ENCODE peak calls at places on chromosomes 12 and 14, in ten cellular contexts. K, Y, D, S, J, O, A, L, I and G are unnamed samples. For H3K4me1, the result is how much of the 10 kb centered on the place peaks cover.

GRCh38 chr12:78951746-78952532 is 87.4 kb downstream of the SYT1 start:
- DNase-seq in K (no peak), Y (no peak), D (no peak), S (no peak), J (no peak), O (no peak), A (no peak), L (no peak), I (no peak), G (no peak)

GRCh38 chr12:2248901-2249381 is 196.2 kb downstream of the CACNA1C start:
- DNase-seq in K (no peak), Y (no peak), D (no peak), S (no peak), J (no peak), O (no peak), A (no peak), L (no peak), I (no peak), G (peak)

GRCh38 chr12:54932038-54932437 is 52.5 kb downstream of the TESPA1 start:
- DNase-seq in K (no peak), Y (no peak), D (no peak), S (no peak), J (no peak), O (no peak), A (no peak), L (no peak), I (no peak), G (no peak)

GRCh38 chr14:64841121-64841611 is 38.5 kb downstream of the SPTB start:
- DNase-seq in K (no peak), Y (peak), D (no peak), S (peak), J (no peak), O (no peak), A (no peak), L (peak), I (no peak), G (no peak)

GRCh38 chr14:99687284-99688209 is 3.4 kb downstream of the CYP46A1 start:
- DNase-seq in K (no peak), Y (peak), D (no peak), S (peak), J (no peak), O (peak), A (no peak), L (no peak), I (peak), G (no peak)

GRCh38 chr12:50589650-50590435 is 85.1 kb downstream of the DIP2B start:
- DNase-seq in K (no peak), Y (no peak), D (no peak), S (no peak), J (no peak), O (no peak), A (no peak), L (no peak), I (no peak), G (no peak)

GRCh38 chr14:68937790-68938514 is 41.1 kb downstream of the ACTN1 start:
- DNase-seq in K (peak), Y (peak), D (no peak), S (peak), J (no peak), O (peak), A (peak), L (no peak), I (peak), G (peak)

GRCh38 chr12:4858385-4858784 is 51.3 kb upstream of the KCNA1 start:
- DNase-seq in K (peak), Y (peak), D (no peak), S (peak), J (no peak), O (no peak), A (peak), L (no peak), I (peak), G (no peak)

GRCh38 chr14:69288001-69288771 is 28.2 kb downstream of the GALNT16 start:
- DNase-seq in K (no peak), Y (peak), D (no peak), S (peak), J (no peak), O (no peak), A (peak), L (peak), I (peak), G (peak)

GRCh38 chr14:22002860-22003284 is 329.3 kb upstream of the OR4E1 start:
- DNase-seq in K (no peak), Y (peak), D (no peak), S (peak), J (peak), O (no peak), A (no peak), L (peak), I (no peak), G (no peak)

DNA sequence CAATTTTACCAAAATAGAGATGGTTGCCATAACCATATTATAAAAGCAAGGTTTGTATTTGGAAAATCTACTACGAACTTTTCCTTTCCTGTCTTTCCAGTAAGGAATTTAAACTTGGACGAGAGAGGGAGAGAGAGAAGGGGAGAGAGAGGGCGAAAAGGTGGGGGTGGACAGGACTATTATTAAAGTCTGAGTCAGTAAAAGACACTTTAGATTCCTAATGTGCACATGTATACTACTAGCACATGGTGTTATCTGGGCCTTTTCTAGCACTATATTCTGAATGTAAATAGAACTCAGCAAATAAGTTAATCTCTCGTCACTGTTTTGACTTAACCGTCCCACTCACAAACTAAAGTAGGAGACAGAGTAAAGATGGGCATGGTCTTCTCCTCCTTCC is 30.4 kb upstream of the FBLN5 start:
- DNase-seq in K (no peak), Y (no peak), D (no peak), S (no peak), J (no peak), O (no peak), A (no peak), L (no peak), I (no peak), G (no peak)
- H3K27ac ChIP-seq in K (peak), Y (no peak), D (peak), S (no peak), J (no peak), O (peak), A (no peak), L (no peak), I (no peak), G (peak)

GRCh38 chr12:21607701-21608100 is 3.1 kb upstream of the GYS2 start:
- DNase-seq in K (no peak), Y (no peak), D (no peak), S (peak), J (no peak), O (no peak), A (no peak), L (no peak), I (no peak), G (no peak)
- H3K4me1 ChIP-seq in K (under half), Y (under half), D (under half), S (under half), J (under half), O (under half), A (under half), L (under half), I (under half), G (under half)

DNA sequence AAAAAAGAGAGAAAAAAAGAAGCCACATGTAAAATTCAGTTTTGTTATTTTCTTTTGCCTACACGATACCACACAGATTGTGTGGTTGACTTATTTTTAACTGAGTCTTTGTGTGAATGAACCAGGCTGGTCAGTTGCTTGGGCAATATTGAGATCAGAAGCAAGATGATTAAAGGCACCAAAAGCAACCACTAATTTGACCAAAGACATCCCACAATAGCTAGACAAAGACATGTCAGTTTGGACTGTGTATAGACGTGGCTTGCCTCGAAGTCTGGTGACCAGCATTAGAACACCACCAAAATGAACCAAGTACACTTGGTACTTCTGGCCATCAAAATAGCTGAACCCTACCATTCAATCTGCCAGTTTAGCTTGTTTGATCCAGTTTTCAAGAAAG is 340.6 kb upstream of the TBX3 start:
- DNase-seq in K (no peak), Y (no peak), D (no peak), S (no peak), J (no peak), O (no peak), A (no peak), L (no peak), I (no peak), G (no peak)
- H3K4me3 ChIP-seq in K (no peak), Y (no peak), D (no peak), S (no peak), J (no peak), O (no peak), A (no peak), L (no peak), I (no peak), G (no peak)

DNA sequence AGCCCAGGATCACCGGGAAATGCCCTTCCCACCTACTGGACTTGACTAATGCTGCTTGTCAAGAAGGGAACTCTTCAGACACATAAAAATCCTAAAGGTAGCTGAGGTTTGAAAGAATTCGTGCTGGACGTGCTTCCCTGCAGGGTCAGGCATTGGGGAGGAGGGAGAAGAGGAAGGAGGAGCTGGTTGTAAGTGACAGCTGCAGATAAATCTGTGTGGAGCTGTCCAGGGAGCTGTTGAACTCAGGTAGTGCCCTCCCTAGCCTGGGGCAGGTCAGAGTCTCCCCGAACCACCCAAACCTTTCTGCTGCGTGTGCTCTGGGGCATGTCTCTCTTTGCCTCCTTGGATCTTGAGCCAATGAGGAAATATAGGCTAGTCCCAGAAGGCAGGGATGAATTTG is 23.7 kb upstream of the FOS start:
- DNase-seq in K (no peak), Y (no peak), D (no peak), S (no peak), J (no peak), O (no peak), A (peak), L (no peak), I (no peak), G (no peak)
- H3K27ac ChIP-seq in K (peak), Y (no peak), D (no peak), S (no peak), J (no peak), O (no peak), A (peak), L (peak), I (peak), G (no peak)

DNA sequence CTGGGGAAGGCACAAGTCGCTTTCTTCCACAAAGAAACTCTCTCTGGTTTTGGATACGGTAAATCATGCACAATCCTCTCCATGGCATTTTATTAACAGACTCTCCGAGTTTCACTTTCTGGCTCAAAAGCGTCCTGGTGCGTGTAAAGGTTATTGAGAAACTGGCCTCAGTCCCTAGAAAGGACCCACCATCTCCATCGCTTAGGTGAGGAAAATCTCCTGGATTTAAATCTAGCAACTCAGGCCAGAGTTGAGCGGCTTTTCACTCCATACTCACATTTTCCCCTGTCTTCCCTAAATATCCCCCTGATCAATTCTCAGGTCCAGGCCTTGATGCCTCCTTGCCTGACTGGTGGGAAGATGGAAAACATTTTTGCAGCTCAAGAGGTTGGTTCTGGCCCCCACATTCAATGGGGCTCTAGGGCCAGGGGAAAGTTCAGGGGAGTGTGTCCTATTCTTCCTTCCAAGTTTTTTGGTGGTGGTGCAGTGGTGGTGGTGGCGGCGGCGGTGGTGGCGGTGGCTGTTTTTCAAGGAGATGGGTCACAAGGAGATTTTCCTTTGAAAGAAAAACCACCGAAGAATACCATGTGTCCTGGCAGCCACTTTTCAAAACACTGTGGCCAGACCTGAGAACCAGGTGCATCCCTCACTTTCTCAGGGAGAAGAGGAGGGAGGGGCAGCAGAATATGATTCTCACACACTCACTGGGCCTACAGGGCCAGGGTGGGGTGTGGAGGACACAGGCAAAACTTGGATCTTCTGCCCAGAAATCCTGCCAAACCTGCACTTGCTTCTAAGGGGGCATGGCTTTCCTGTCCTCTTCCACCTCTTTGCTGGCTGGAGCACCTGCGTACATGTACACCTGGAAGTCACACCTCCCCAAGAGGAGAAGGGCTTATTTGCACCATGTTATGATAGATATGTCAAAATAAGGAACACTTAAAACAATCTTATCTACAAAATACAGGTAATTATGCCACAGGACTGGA is 46.7 kb upstream of the PNMA1 start:
- DNase-seq in K (no peak), Y (no peak), D (no peak), S (no peak), J (no peak), O (no peak), A (no peak), L (no peak), I (no peak), G (no peak)
- H3K4me1 ChIP-seq in K (half or more), Y (under half), D (half or more), S (under half), J (half or more), O (under half), A (half or more), L (half or more), I (half or more), G (half or more)

GRCh38 chr12:108854055-108854452 is 3.3 kb downstream of the SSH1 start:
- DNase-seq in K (no peak), Y (no peak), D (no peak), S (no peak), J (no peak), O (no peak), A (no peak), L (no peak), I (no peak), G (no peak)
- H3K4me3 ChIP-seq in K (no peak), Y (no peak), D (peak), S (no peak), J (no peak), O (no peak), A (no peak), L (peak), I (no peak), G (peak)

DNA sequence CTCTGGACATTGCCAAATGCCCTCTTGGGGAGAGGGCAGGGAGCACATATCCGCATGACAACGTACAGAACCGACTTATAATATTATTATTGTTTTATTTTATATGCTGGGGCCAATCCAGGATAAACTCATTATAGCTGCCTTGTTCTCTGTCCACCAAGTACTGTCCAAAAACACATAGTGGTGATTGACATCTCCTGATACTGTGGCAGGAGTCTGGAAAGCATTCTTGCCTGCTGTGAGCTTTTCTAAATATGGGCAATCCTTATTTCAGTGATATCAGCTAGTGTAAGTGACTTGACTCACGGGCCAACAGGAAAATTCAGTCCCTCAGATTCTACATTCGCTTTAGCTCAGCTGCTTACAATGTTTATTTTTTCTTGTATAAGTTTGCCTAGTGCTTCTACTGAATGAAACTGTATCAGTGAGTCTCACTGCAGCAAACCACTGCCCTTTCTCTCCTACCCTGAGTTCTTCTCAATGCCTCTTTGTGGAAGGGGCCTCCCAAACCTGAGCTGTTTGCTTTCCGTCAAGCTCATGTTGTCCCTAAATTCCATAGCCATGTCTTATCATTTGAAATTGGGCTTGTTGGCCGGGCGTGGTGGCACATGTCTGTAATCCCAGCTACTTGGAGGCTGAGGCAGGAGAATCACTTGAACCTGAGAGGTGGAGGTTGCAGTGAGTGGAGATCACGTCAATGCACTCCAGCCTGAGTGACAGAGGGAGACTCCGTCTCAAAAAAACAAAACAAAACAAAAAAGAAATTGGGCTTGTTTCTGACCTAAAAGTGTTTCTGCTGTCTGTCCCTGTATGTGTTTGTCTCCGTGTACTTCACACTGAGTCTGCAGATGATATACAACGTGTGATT is 1.6 kb upstream of the CSRP2 start:
- DNase-seq in K (no peak), Y (no peak), D (no peak), S (no peak), J (no peak), O (no peak), A (no peak), L (no peak), I (no peak), G (no peak)
- H3K27ac ChIP-seq in K (peak), Y (no peak), D (peak), S (no peak), J (no peak), O (peak), A (no peak), L (peak), I (no peak), G (peak)

GRCh38 chr12:46260153-46260912 is 8.5 kb downstream of the SLC38A1 start:
- DNase-seq in K (no peak), Y (no peak), D (no peak), S (peak), J (no peak), O (no peak), A (no peak), L (no peak), I (no peak), G (no peak)

GRCh38 chr12:46258129-46258528 is 10.7 kb downstream of the SLC38A1 start:
- DNase-seq in K (no peak), Y (no peak), D (no peak), S (no peak), J (no peak), O (no peak), A (no peak), L (no peak), I (no peak), G (no peak)

GRCh38 chr12:46259071-46259470 is 9.8 kb downstream of the SLC38A1 start:
- DNase-seq in K (no peak), Y (no peak), D (no peak), S (no peak), J (no peak), O (no peak), A (no peak), L (no peak), I (no peak), G (no peak)

GRCh38 chr12:46260913-46261476 is 7.8 kb downstream of the SLC38A1 start:
- DNase-seq in K (no peak), Y (no peak), D (no peak), S (no peak), J (no peak), O (no peak), A (no peak), L (no peak), I (no peak), G (no peak)

GRCh38 chr12:46259713-46260112 is 9.1 kb downstream of the SLC38A1 start:
- DNase-seq in K (no peak), Y (no peak), D (no peak), S (no peak), J (no peak), O (no peak), A (no peak), L (no peak), I (no peak), G (no peak)
- H3K4me1 ChIP-seq in K (under half), Y (under half), D (under half), S (half or more), J (half or more), O (under half), A (under half), L (under half), I (under half), G (half or more)

GRCh38 chr14:92656306-92656705 is 92.1 kb downstream of the LGMN start:
- DNase-seq in K (no peak), Y (no peak), D (no peak), S (no peak), J (no peak), O (no peak), A (no peak), L (no peak), I (no peak), G (no peak)
- H3K4me3 ChIP-seq in K (no peak), Y (no peak), D (peak), S (no peak), J (peak), O (no peak), A (no peak), L (no peak), I (no peak), G (peak)

DNA sequence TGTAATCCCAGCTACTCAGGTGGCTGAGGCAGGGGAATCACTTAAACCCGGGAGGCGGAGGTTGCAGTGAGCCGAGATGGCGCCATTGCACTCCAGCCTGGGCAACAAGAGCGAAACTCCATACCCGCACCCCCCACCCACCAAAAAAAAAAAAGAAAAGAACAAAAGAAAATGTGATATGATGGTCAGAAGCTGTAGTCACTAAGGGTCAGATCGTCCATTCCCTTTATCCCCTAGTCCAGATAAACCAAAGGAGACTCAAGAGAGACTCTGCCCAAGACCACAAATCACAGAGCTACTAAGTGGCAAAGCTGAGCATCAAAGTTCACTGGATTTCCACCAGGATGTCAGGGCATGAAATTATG is 3.2 kb downstream of the PPTC7 start:
- DNase-seq in K (no peak), Y (no peak), D (no peak), S (no peak), J (no peak), O (no peak), A (no peak), L (no peak), I (no peak), G (no peak)
- H3K27ac ChIP-seq in K (peak), Y (no peak), D (no peak), S (no peak), J (peak), O (no peak), A (no peak), L (peak), I (no peak), G (peak)